ENCODE peak calls at places on chromosomes 5 and 9, in five cellular contexts. L, C, W, V and Q are unnamed samples.

GRCh38 chr9:4174781-4175180 is 125.1 kb downstream of the GLIS3 start:
- DNase-seq in W (no peak), C (no peak), V (no peak), L (no peak), Q (no peak)

GRCh38 chr9:109382585-109382984 is 61.7 kb upstream of the EPB41L4B start:
- DNase-seq in V (no peak), L (no peak), C (no peak), W (no peak), Q (no peak)

GRCh38 chr9:36964791-36965190 is 69.3 kb downstream of the PAX5 start:
- DNase-seq in V (no peak), L (no peak), W (no peak), C (no peak), Q (no peak)

GRCh38 chr9:92970467-92970923 is 23.2 kb downstream of the FGD3 start:
- DNase-seq in C (no peak), W (peak; percentile 17), V (peak; percentile 18), L (peak; percentile 83), Q (no peak)

GRCh38 chr5:172591636-172592035 is 49.4 kb upstream of the NEURL1B start:
- DNase-seq in C (no peak), V (no peak), L (no peak), W (no peak), Q (no peak)

GRCh38 chr9:108710424-108710823 is 145.4 kb downstream of the ACTL7B start:
- DNase-seq in V (no peak), W (no peak), C (no peak), L (no peak), Q (no peak)

GRCh38 chr9:1125741-1126140 is 75.6 kb downstream of the DMRT2 start:
- DNase-seq in C (no peak), V (peak; percentile 28), W (no peak), L (peak; percentile 91), Q (no peak)

GRCh38 chr9:93814561-93814960 is 140.6 kb downstream of the BARX1 start:
- DNase-seq in W (peak; percentile 6), C (no peak), V (no peak), L (no peak), Q (no peak)

GRCh38 chr5:179294131-179294780 is 51.0 kb downstream of the ADAMTS2 start:
- DNase-seq in V (no peak), L (no peak), W (no peak), C (no peak), Q (no peak)

GRCh38 chr5:38923661-38924451 is 78.0 kb downstream of the OSMR start:
- DNase-seq in C (no peak), L (no peak), V (peak; percentile 70), W (no peak), Q (no peak)

GRCh38 chr9:23541976-23542375 is 284.1 kb downstream of the ELAVL2 start:
- DNase-seq in V (no peak), W (no peak), C (no peak), L (peak; percentile 47), Q (no peak)

GRCh38 chr5:134018986-134019316 is 14.2 kb upstream of the VDAC1 start:
- DNase-seq in L (no peak), W (no peak), C (no peak), V (no peak), Q (no peak)
- TF ChIP-seq CTCF in L (no peak), W (no peak), C (no peak), V (no peak), Q (no peak)

GRCh38 chr9:29209748-29210276 is 1636.5 kb upstream of the C9orf72 start:
- DNase-seq in V (no peak), W (no peak), L (no peak), C (no peak), Q (no peak)
- TF ChIP-seq CTCF in V (no peak), W (no peak), L (no peak), C (no peak), Q (no peak)

GRCh38 chr9:135504262-135505229 is 4.1 kb downstream of the MRPS2 start:
- DNase-seq in C (peak; percentile 78), L (peak; percentile 33), V (peak; percentile 77), W (peak; percentile 71), Q (peak; percentile 54)
- TF ChIP-seq CTCF in C (peak; percentile 71), L (peak; percentile 97), V (peak; percentile 84), W (peak; percentile 85), Q (peak; percentile 77)

GRCh38 chr5:33891731-33892418 is at the start of gene ADAMTS12:
- DNase-seq in C (no peak), L (no peak), V (peak; percentile 61), W (peak; percentile 38), Q (no peak)

GRCh38 chr5:33890633-33891032 is 1.2 kb downstream of the ADAMTS12 start:
- DNase-seq in V (peak; percentile 44), W (no peak), C (no peak), L (no peak), Q (no peak)

GRCh38 chr5:33890147-33890546 is 1.6 kb downstream of the ADAMTS12 start:
- DNase-seq in W (no peak), C (no peak), V (peak; percentile 25), L (no peak), Q (no peak)

GRCh38 chr5:33894566-33894965 is 2.8 kb upstream of the ADAMTS12 start:
- DNase-seq in L (peak; percentile 30), C (no peak), V (peak; percentile 34), W (no peak), Q (no peak)

GRCh38 chr5:33892419-33893151 is 795 bp upstream of the ADAMTS12 start:
- DNase-seq in C (no peak), L (peak; percentile 9), V (peak; percentile 96), W (no peak), Q (no peak)
- TF ChIP-seq CTCF in C (no peak), L (no peak), V (no peak), W (no peak), Q (no peak)

GRCh38 chr5:141558150-141558549 is 60.6 kb downstream of the DIAPH1 start:
- DNase-seq in L (peak; percentile 44), W (no peak), C (no peak), V (peak; percentile 74), Q (no peak)
- TF ChIP-seq CTCF in L (no peak), W (no peak), C (no peak), V (no peak), Q (no peak)

GRCh38 chr9:70902705-70903131 is 218.7 kb downstream of the TRPM3 start:
- DNase-seq in L (peak; percentile 99), C (no peak), W (no peak), V (peak; percentile 97), Q (no peak)
- TF ChIP-seq CTCF in L (no peak), C (no peak), W (no peak), V (no peak), Q (no peak)

GRCh38 chr9:127384901-127385300 is 12.1 kb upstream of the SLC2A8 start:
- DNase-seq in W (no peak), V (no peak), L (no peak), C (no peak), Q (no peak)
- TF ChIP-seq CTCF in W (no peak), V (no peak), L (no peak), C (no peak), Q (no peak)

DNA sequence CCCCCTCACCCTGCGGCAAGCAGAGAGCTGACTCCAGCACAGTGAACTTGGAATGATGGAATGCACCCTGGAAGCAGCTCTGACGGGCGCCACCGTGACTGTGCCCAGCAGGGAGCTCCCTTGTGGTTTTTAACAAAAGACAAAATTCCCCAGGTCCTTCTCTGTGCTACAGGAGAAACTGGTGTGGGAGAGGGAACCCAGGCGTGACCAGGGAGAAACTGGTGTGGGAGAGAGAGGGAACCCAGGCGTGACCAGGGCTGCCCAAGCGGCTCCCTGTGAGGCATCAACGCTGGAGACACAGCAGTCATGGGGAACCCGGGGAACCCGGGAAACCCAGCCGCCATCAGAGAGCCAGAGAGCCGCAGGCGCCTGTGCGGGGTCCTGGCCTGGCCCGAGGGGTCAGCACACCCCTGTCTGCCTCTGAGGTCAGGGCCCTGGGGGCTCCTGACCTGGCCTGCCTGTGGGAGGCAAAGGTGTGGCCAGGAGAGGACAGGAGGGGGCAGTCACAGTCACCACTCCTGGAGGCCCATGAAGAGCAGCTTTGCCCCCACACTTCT is 3.1 kb upstream of the AHRR start:
- DNase-seq in C (no peak), L (no peak), W (peak; percentile 32), V (no peak), Q (no peak)
- TF ChIP-seq CTCF in C (no peak), L (no peak), W (peak; percentile 25), V (no peak), Q (no peak)

DNA sequence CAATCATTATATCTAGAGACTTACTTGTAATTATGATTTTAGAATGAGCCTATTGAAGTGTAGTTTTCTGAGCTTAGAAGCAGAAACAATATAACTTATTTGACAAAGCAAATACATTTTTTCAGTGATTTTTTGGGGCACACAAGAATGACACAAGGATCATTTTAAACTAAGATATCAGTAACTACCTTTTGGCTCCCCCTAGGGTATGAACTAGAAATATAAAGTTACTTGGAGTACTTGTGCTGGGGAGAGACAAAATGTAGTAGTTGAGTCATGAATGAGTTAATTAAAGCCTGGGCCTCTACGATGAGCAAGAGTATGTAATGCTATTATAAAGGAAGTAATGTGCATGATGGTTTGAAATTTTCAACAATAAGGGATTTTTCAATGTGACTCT is 1244.1 kb upstream of the ACO1 start:
- DNase-seq in L (peak; percentile 71), W (no peak), C (no peak), V (peak; percentile 55), Q (peak; percentile 17)
- TF ChIP-seq CTCF in L (peak; percentile 20), W (no peak), C (no peak), V (peak; percentile 50), Q (peak; percentile 31)